ENCODE peak calls at places on chromosomes 6 and 20, in eight cellular contexts. I is astrocyte, P is ovary, J is tibial artery, T is breast epithelium, H is IMR-90, S is heart right ventricle, C is sigmoid colon. V is an unnamed sample.

GRCh38 chr6:5468586-5468985 is 207.3 kb downstream of the FARS2 start:
- DNase-seq in I (no peak), P (no peak), J (no peak), T (no peak), H (no peak), S (no peak), C (no peak), V (no peak)

GRCh38 chr20:40953856-40954255 is 74.8 kb upstream of the TOP1 start:
- DNase-seq in I (peak; percentile 36), P (no peak), J (no peak), T (no peak), H (peak; percentile 49), S (no peak), C (peak; percentile 13), V (peak; percentile 65)

GRCh38 chr20:8127553-8128255 is 4.4 kb upstream of the PLCB1 start:
- DNase-seq in I (peak; percentile 38), P (no peak), J (no peak), T (no peak), H (peak; percentile 42), S (no peak), C (no peak), V (no peak)

GRCh38 chr20:22802296-22802695 is 217.9 kb upstream of the FOXA2 start:
- DNase-seq in I (no peak), P (no peak), J (no peak), T (no peak), H (no peak), S (no peak), C (no peak), V (no peak)

GRCh38 chr6:89144358-89145041 is 1.4 kb upstream of the PM20D2 start:
- DNase-seq in I (no peak), P (no peak), J (no peak), T (no peak), H (no peak), S (no peak), C (no peak), V (no peak)

GRCh38 chr6:157711060-157711459 is 112.0 kb upstream of the SNX9 start:
- DNase-seq in I (no peak), P (no peak), J (no peak), T (no peak), H (no peak), S (no peak), C (no peak), V (no peak)

GRCh38 chr6:42742116-42742894 is 3.6 kb downstream of the TBCC start:
- DNase-seq in I (peak; percentile 81), P (no peak), J (no peak), T (no peak), H (peak; percentile 68), S (no peak), C (no peak), V (no peak)

GRCh38 chr20:51444922-51445438 is 97.5 kb downstream of the NFATC2 start:
- DNase-seq in I (no peak), P (no peak), J (no peak), T (no peak), H (no peak), S (no peak), C (no peak), V (no peak)

GRCh38 chr6:71038966-71039365 is 82.1 kb upstream of the B3GAT2 start:
- DNase-seq in I (no peak), P (no peak), J (no peak), T (no peak), H (no peak), S (no peak), C (no peak), V (no peak)

GRCh38 chr6:22877946-22878705 is 308.8 kb downstream of the HDGFL1 start:
- DNase-seq in I (peak; percentile 99), P (no peak), J (no peak), T (no peak), H (peak; percentile 89), S (no peak), C (no peak), V (no peak)

GRCh38 chr20:49986049-49986448 is 3.3 kb downstream of the SNAI1 start:
- DNase-seq in I (no peak), P (no peak), J (no peak), T (no peak), H (no peak), S (no peak), C (no peak), V (no peak)

GRCh38 chr6:18997375-18997826 is 610.3 kb downstream of the RNF144B start:
- DNase-seq in I (peak; percentile 47), P (no peak), J (no peak), T (no peak), H (peak; percentile 41), S (no peak), C (no peak), V (no peak)

GRCh38 chr20:25468126-25469075 is 60.9 kb downstream of the GINS1 start:
- DNase-seq in I (no peak), P (no peak), J (no peak), T (no peak), H (no peak), S (no peak), C (peak; percentile 58), V (no peak)

GRCh38 chr6:136319732-136320131 is 30.1 kb upstream of the BCLAF1 start:
- DNase-seq in I (no peak), P (no peak), J (no peak), T (no peak), H (no peak), S (no peak), C (no peak), V (no peak)

GRCh38 chr6:85496856-85497255 is 47.0 kb downstream of the NT5E start:
- DNase-seq in I (no peak), P (no peak), J (no peak), T (no peak), H (no peak), S (no peak), C (no peak), V (no peak)

GRCh38 chr6:112939543-112939942 is 592.4 kb downstream of the RFPL4B start:
- DNase-seq in I (peak; percentile 59), P (no peak), J (no peak), T (no peak), H (no peak), S (no peak), C (no peak), V (no peak)

GRCh38 chr6:126076992-126077664 is 90.8 kb downstream of the TRMT11 start:
- DNase-seq in I (no peak), P (no peak), J (peak; percentile 50), T (no peak), H (no peak), S (no peak), C (peak; percentile 79), V (no peak)

GRCh38 chr6:106746660-106747059 is 117.3 kb downstream of the QRSL1 start:
- DNase-seq in I (peak; percentile 79), P (no peak), J (no peak), T (no peak), H (peak; percentile 80), S (no peak), C (no peak), V (peak; percentile 78)

DNA sequence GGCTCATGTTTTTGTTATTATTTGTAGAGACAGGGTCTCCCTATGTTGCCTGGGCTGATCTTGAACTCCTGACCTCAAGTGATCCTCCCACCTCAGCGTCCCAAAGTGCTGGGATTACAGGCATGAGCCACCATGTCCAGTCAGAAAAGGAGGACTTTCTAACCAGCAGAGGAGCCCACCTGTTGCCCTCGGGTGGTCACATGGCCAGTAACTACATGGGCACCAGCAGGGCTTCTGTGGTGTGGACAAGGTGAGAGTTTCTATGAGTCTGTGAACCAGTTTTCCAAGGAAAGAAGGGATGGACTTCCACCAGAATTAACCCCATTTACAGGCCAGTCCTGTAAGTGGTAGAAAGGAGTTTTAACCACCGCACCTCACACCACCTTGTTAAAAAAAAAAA is 125.4 kb downstream of the RIN2 start:
- DNase-seq in I (no peak), P (no peak), J (no peak), T (no peak), H (no peak), S (no peak), C (no peak), V (no peak)
- H3K4me1 ChIP-seq in I (peaks cover 34% of the 10 kb centered on the region), P (peaks cover 20% of the 10 kb centered on the region), J (peaks cover 20% of the 10 kb centered on the region), T (peaks cover 15% of the 10 kb centered on the region), H (peaks cover 31% of the 10 kb centered on the region), S (peaks cover 45% of the 10 kb centered on the region), C (peaks cover 38% of the 10 kb centered on the region), V (peaks cover 38% of the 10 kb centered on the region)

GRCh38 chr20:43398676-43399324 is 58.9 kb upstream of the SRSF6 start:
- DNase-seq in I (no peak), P (no peak), J (no peak), T (no peak), H (no peak), S (no peak), C (no peak), V (no peak)
- H3K27me3 ChIP-seq in I (no peaks in the 10 kb centered on the region), P (no peaks in the 10 kb centered on the region), J (no peaks in the 10 kb centered on the region), T (no peaks in the 10 kb centered on the region), H (no peaks in the 10 kb centered on the region), S (peaks cover 6% of the 10 kb centered on the region), C (peaks cover 5% of the 10 kb centered on the region), V (peaks cover 3% of the 10 kb centered on the region)

DNA sequence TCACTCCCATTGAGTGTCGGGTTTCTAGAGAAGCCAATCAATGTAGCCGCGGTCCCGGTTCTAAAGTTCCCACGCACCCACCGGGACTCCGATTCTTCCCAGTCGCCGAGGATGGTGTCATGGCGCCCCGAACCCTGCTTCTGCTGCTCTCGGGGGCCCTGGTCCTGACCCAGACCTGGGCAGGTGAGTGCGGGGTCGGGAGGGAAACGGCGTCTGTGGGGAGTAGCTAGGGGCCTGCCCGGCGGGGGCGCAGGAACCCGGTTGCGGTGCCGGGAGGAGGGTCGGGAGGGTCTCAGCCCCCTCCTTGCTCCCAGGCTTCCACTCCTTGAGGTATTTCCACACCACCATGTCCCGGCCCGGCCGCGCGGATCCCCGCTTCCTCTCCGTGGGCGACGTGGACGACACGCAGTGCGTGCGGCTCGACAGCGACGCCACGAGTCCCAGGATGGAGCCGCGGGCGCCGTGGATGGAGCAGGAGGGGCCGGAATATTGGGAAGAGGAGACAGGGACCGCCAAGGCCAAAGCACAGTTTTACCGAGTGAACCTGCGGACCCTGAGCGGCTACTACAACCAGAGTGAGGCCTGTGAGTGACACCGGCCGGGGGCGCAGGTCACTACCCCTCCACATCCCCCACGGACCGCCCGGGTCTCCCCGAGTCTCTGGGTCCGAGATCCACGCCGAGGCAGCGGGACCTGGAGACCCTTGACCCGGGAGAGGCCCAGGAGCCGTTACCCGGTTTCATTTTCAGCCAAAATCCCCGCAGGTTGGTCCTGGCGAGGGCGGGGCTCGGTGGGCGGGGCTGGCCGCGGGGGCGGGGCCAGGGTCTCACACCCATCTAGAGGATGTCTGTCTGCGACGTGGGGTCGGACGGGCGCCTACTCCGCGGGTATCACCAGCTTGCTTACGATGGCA is 35.2 kb upstream of the HLA-G start:
- DNase-seq in I (no peak), P (peak; percentile 51), J (peak; percentile 61), T (peak; percentile 68), H (no peak), S (peak; percentile 74), C (peak; percentile 84), V (no peak)
- TF ChIP-seq CTCF in I (no peak), P (peak; percentile 8), J (peak; percentile 56), T (peak; percentile 59), H (peak; percentile 38), S (peak; percentile 81), C (peak; percentile 26), V (peak; percentile 69)

DNA sequence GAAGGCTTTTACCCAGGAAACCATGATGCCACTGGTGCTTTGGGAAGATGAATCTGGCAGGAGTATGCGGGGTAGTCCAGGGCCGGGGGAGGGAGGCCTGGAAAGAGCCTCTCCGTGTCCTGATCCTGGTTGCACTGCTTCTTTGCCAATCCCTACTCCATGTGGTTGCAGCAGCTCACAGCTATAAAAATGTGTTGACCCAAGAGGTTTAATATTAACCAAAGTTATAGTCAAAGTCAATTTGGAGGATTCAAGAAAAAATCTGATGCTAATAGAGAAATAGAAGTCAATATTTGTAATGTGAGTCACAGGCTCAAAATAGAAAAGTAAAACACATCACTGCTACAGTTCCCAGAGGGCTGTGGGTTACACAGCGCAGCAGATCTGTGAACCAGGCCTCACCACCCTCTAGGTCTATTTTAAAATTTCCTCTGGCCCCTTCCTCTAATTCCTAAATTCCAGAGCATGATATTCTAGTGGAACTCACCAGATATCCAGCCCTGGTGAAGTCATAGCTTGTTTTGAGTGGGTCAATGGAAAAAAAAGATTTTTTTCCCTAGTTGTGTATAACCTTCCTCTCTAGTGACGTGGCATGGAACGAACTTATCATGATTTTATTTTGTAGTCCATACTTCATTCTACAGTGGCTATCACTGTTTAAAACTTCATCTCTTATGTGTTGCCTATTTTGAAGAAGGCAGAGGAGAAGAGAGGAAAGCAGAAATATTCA is 63.2 kb upstream of the BMP2 start:
- DNase-seq in I (peak; percentile 74), P (no peak), J (no peak), T (no peak), H (peak; percentile 75), S (no peak), C (no peak), V (no peak)
- H3K4me1 ChIP-seq in I (peaks cover 41% of the 10 kb centered on the region), P (no peaks in the 10 kb centered on the region), J (peaks cover 19% of the 10 kb centered on the region), T (no peaks in the 10 kb centered on the region), H (peaks cover 24% of the 10 kb centered on the region), S (peaks cover 48% of the 10 kb centered on the region), C (no peaks in the 10 kb centered on the region), V (peaks cover 67% of the 10 kb centered on the region)

V was measured in RWPE2.